ENCODE peak calls at places on chromosomes 6 and 20, in four cellular contexts. S is bronchial epithelial cell, K is AG09309, G is endodermal cell. O is an unnamed sample.

GRCh38 chr20:44582321-44583025 is at the start of gene PKIG:
- DNase-seq in S (peak), K (peak), G (no peak), O (no peak)

GRCh38 chr6:170165085-170165484 is 125.8 kb downstream of the DLL1 start:
- DNase-seq in G (peak), S (no peak), K (no peak), O (no peak)

GRCh38 chr6:13165518-13166186 is 162.7 kb downstream of the TBC1D7 start:
- DNase-seq in G (no peak), K (no peak), S (no peak), O (no peak)

GRCh38 chr6:24858154-24858801 is 59.6 kb upstream of the ARMH2 start:
- DNase-seq in S (peak), G (no peak), K (peak), O (no peak)

GRCh38 chr6:164396071-164397047 is 913.0 kb downstream of the C6orf118 start:
- DNase-seq in K (no peak), S (no peak), G (no peak), O (no peak)

GRCh38 chr6:82970853-82971252 is 94.8 kb downstream of the UBE3D start:
- DNase-seq in S (no peak), G (no peak), K (no peak), O (no peak)

GRCh38 chr20:21189761-21190523 is 64.1 kb downstream of the KIZ start:
- DNase-seq in S (no peak), G (peak), K (no peak), O (no peak)

GRCh38 chr20:38863024-38863851 is 57.7 kb downstream of the PPP1R16B start:
- DNase-seq in K (no peak), G (no peak), S (no peak), O (no peak)

GRCh38 chr6:104603108-104603745 is 256.5 kb downstream of the HACE1 start:
- DNase-seq in G (no peak), S (no peak), K (no peak), O (no peak)

GRCh38 chr20:15060265-15061060 is 723.1 kb upstream of the FLRT3 start:
- DNase-seq in K (no peak), G (no peak), S (peak), O (peak)

GRCh38 chr6:356828-357251 is 34.7 kb upstream of the IRF4 start:
- DNase-seq in G (no peak), S (no peak), K (no peak), O (no peak)

GRCh38 chr6:41200901-41201783 is at the start of gene TREML2:
- DNase-seq in G (peak), K (no peak), S (no peak), O (no peak)

GRCh38 chr6:135209803-135210202 is 28.7 kb downstream of the MYB start:
- DNase-seq in G (no peak), S (no peak), K (no peak), O (no peak)

GRCh38 chr6:11447265-11447664 is 90.3 kb upstream of the TMEM170B start:
- DNase-seq in G (no peak), K (no peak), S (no peak), O (no peak)

GRCh38 chr6:43743682-43744381 is 26.2 kb upstream of the VEGFA start:
- DNase-seq in G (peak), K (no peak), S (no peak), O (no peak)

GRCh38 chr6:25022140-25022553 is 86.4 kb upstream of the RIPOR2 start:
- DNase-seq in K (no peak), G (no peak), S (peak), O (no peak)

GRCh38 chr20:25622450-25623224 is 1.2 kb downstream of the NANP start:
- DNase-seq in S (no peak), K (no peak), G (no peak), O (no peak)

GRCh38 chr20:37552415-37552814 is 24.7 kb upstream of the BLCAP start:
- DNase-seq in G (no peak), K (no peak), S (peak), O (no peak)

GRCh38 chr6:27138837-27139752 is 108.4 kb upstream of the PRSS16 start:
- DNase-seq in K (no peak), S (no peak), G (peak), O (no peak)

GRCh38 chr20:20641783-20642182 is 70.7 kb downstream of the RALGAPA2 start:
- DNase-seq in S (no peak), G (no peak), K (no peak), O (no peak)

GRCh38 chr20:48040491-48040890 is 255.2 kb upstream of the SULF2 start:
- DNase-seq in S (no peak), G (no peak), K (no peak), O (no peak)

GRCh38 chr6:124917769-124918168 is 44.5 kb upstream of the RNF217 start:
- DNase-seq in S (no peak), G (no peak), K (no peak), O (no peak)

GRCh38 chr6:170147832-170148708 is 142.8 kb downstream of the DLL1 start:
- DNase-seq in K (no peak), G (peak), S (no peak), O (no peak)

DNA sequence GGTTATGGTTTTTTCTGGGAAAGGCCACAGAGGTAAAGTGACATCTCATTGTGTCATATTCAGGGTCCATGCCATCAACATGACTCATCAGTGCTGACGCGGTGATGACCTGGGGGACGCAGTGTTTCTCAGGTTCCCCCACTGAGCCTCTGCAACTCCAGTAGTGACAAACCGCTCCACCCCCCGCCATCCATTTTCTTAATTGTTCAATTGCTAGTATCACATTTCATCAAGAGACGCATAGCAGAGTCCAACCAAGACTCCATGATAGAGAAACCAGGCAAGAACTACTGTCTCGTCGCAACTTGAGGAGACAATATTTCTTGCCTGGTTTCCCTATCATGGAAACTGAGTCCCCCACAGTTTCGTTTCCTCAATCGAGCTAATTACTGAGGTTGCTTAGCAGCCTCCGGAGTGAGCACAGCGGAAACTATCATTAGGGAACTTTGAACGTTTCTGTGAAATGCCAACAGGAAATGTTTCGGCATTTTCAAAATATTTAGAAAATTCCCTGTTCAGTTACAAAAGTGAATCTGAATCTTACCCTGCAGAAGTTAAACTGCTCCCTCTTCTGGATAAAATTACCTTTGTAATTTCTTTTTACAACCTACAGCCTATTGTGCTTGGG is 12.2 kb upstream of the SERPINB1 start:
- DNase-seq in K (no peak), G (peak), S (peak), O (no peak)
- H3K4me3 ChIP-seq in K (peak), G (no peak), S (peak), O (no peak)

GRCh38 chr6:1378224-1379025 is 11.0 kb upstream of the FOXF2 start:
- DNase-seq in S (no peak), K (no peak), G (peak), O (no peak)

GRCh38 chr6:1379810-1380198 is 9.6 kb upstream of the FOXF2 start:
- DNase-seq in S (no peak), K (no peak), G (no peak), O (no peak)

GRCh38 chr6:1377526-1378223 is 11.7 kb upstream of the FOXF2 start:
- DNase-seq in K (no peak), G (no peak), S (no peak), O (no peak)

GRCh38 chr6:1380625-1381396 is 8.6 kb upstream of the FOXF2 start:
- DNase-seq in K (no peak), S (no peak), G (no peak), O (no peak)

GRCh38 chr6:1379026-1379809 is 10.2 kb upstream of the FOXF2 start:
- DNase-seq in K (no peak), G (no peak), S (no peak), O (no peak)
- TF ChIP-seq CTCF in K (no peak), G (no peak), S (no peak), O (peak)

GRCh38 chr6:23055523-23055922 is 486.2 kb downstream of the HDGFL1 start:
- DNase-seq in K (no peak), G (no peak), S (no peak), O (no peak)
- H3K4me3 ChIP-seq in K (no peak), G (no peak), S (no peak), O (no peak)

GRCh38 chr20:54227241-54227640 is 19.4 kb downstream of the PFDN4 start:
- DNase-seq in G (no peak), S (no peak), K (no peak), O (no peak)
- TF ChIP-seq CTCF in G (no peak), S (no peak), K (no peak), O (no peak)

DNA sequence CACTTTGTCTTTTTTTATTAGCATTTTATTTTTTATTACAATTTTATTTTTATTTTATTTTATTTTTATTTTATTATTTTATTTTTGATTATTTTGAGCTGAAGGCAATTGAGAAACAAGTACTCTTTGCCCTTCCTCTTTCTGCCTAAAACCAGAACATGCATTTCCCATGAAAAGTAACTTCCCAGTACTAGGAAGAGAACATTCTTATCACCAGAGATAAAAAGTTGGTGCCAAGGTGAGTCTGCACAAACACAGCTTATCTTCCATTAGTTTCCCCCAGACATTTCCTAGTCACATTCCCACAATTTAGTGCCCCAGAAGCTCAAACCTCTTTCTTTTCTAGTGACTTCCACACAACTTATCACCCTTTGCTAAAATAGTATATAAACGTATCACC is 84.8 kb downstream of the CD24 start:
- DNase-seq in K (no peak), S (no peak), G (no peak), O (no peak)
- H3K4me3 ChIP-seq in K (no peak), S (no peak), G (peak), O (no peak)

GRCh38 chr6:133040025-133040838 is 200.9 kb upstream of the EYA4 start:
- DNase-seq in G (peak), K (no peak), S (peak), O (no peak)
- TF ChIP-seq CTCF in G (peak), K (peak), S (peak), O (peak)

GRCh38 chr20:36307412-36308317 is 1.5 kb downstream of the DLGAP4 start:
- DNase-seq in K (no peak), S (no peak), G (peak), O (no peak)
- H3K4me3 ChIP-seq in K (no peak), S (no peak), G (no peak), O (no peak)

O was measured in retinal pigment epithelial cell.